ENCODE peak calls at places on chromosomes 4 and X, in four cellular contexts. L, X, R and T are unnamed samples.

GRCh38 chrX:8235026-8235425 is 64.0 kb upstream of the VCX2 start:
- DNase-seq in L (no peak), X (no peak), R (no peak), T (no peak)

GRCh38 chr4:156578713-156579112 is 392.9 kb downstream of the PDGFC start:
- DNase-seq in L (no peak), X (no peak), R (no peak), T (no peak)

GRCh38 chrX:31445542-31445941 is 373.7 kb upstream of the FTHL17 start:
- DNase-seq in L (no peak), X (no peak), R (no peak), T (no peak)

GRCh38 chr4:83328486-83328885 is 6.2 kb downstream of the HPSE start:
- DNase-seq in L (no peak), X (peak), R (no peak), T (peak)

GRCh38 chrX:49190783-49191032 is 4.5 kb upstream of the PRICKLE3 start:
- DNase-seq in L (no peak), X (no peak), R (no peak), T (no peak)

GRCh38 chrX:43805579-43805978 is 76.7 kb downstream of the MAOB start:
- DNase-seq in L (no peak), X (no peak), R (no peak), T (no peak)

GRCh38 chr4:113300384-113301011 is 251.0 kb downstream of the ANK2 start:
- DNase-seq in L (no peak), X (peak), R (no peak), T (no peak)

GRCh38 chr4:124530464-124531077 is 182.0 kb downstream of the ANKRD50 start:
- DNase-seq in L (no peak), X (no peak), R (no peak), T (no peak)

GRCh38 chr4:26406346-26406975 is 83.8 kb downstream of the CCKAR start:
- DNase-seq in L (no peak), X (peak), R (no peak), T (no peak)

GRCh38 chr4:185730849-185731608 is 81.0 kb downstream of the SORBS2 start:
- DNase-seq in L (no peak), X (no peak), R (no peak), T (no peak)

GRCh38 chrX:46574337-46574940 is 874 bp downstream of the CHST7 start:
- DNase-seq in L (peak), X (peak), R (no peak), T (no peak)

GRCh38 chr4:176150283-176150682 is 45.1 kb downstream of the SPATA4 start:
- DNase-seq in L (no peak), X (peak), R (no peak), T (peak)

GRCh38 chr4:98448923-98449322 is 187.7 kb downstream of the RAP1GDS1 start:
- DNase-seq in L (no peak), X (no peak), R (no peak), T (no peak)

GRCh38 chr4:162644346-162644745 is 480.5 kb upstream of the FSTL5 start:
- DNase-seq in L (no peak), X (peak), R (no peak), T (no peak)

GRCh38 chr4:81049310-81049709 is 18.8 kb downstream of the BMP3 start:
- DNase-seq in L (no peak), X (no peak), R (no peak), T (no peak)

GRCh38 chrX:129771266-129771995 is 8.3 kb upstream of the SASH3 start:
- DNase-seq in L (no peak), X (no peak), R (no peak), T (no peak)

GRCh38 chr4:31467781-31468180 is 747.6 kb downstream of the PCDH7 start:
- DNase-seq in L (no peak), X (no peak), R (no peak), T (no peak)

GRCh38 chr4:926538-926937 is 5.6 kb downstream of the GAK start:
- DNase-seq in L (peak), X (peak), R (peak), T (peak)

GRCh38 chrX:13669246-13669689 is 16.3 kb downstream of the TCEANC start:
- DNase-seq in L (no peak), X (no peak), R (no peak), T (no peak)

GRCh38 chr4:94803181-94803580 is 45.4 kb downstream of the BMPR1B start:
- DNase-seq in L (no peak), X (no peak), R (no peak), T (no peak)

GRCh38 chr4:56611501-56611900 is 69.6 kb downstream of the HOPX start:
- DNase-seq in L (no peak), X (no peak), R (no peak), T (no peak)